ENCODE peak calls at places on chromosomes 4 and X, in seven cellular contexts. J, A, M, W, F, S and U are unnamed samples.
A peak's percentile ranks its signal among the peaks of the same experiment; 100 is the strongest.

GRCh38 chr4:143270266-143270838 is 66.3 kb upstream of the GAB1 start:
- DNase-seq in F (no peak), W (no peak), M (no peak), J (no peak), S (no peak), A (no peak), U (no peak)

GRCh38 chrX:123648028-123648810 is 84.6 kb downstream of the THOC2 start:
- DNase-seq in J (no peak), F (no peak), S (no peak), M (peak; percentile 74), W (no peak), A (peak; percentile 37), U (peak; percentile 42)

GRCh38 chr4:158535130-158535614 is 13.5 kb downstream of the RXFP1 start:
- DNase-seq in M (peak; percentile 84), J (no peak), S (no peak), A (peak; percentile 57), W (peak; percentile 70), F (no peak), U (peak; percentile 4)

GRCh38 chrX:132837971-132838370 is 120.5 kb downstream of the HS6ST2 start:
- DNase-seq in A (no peak), S (no peak), F (no peak), M (peak; percentile 12), W (no peak), J (no peak), U (no peak)

GRCh38 chr4:108861339-108861738 is 98.5 kb upstream of the ETNPPL start:
- DNase-seq in J (no peak), F (peak; percentile 44), A (peak; percentile 7), S (no peak), W (peak; percentile 8), M (no peak), U (no peak)

GRCh38 chr4:26412381-26413372 is 77.6 kb downstream of the CCKAR start:
- DNase-seq in S (peak; percentile 81), J (no peak), W (no peak), A (no peak), M (no peak), F (no peak), U (no peak)

GRCh38 chr4:117626664-117627063 is 407.6 kb upstream of the NDST3 start:
- DNase-seq in S (no peak), A (no peak), W (peak; percentile 3), M (no peak), J (no peak), F (no peak), U (no peak)

GRCh38 chr4:187578103-187578502 is 417.5 kb upstream of the ZFP42 start:
- DNase-seq in A (no peak), W (no peak), J (no peak), M (no peak), S (no peak), F (no peak), U (no peak)

GRCh38 chr4:23455482-23455881 is 434.4 kb downstream of the PPARGC1A start:
- DNase-seq in W (no peak), M (no peak), F (no peak), A (peak; percentile 15), J (no peak), S (no peak), U (no peak)

GRCh38 chr4:52604215-52604614 is 54.9 kb downstream of the USP46 start:
- DNase-seq in A (peak; percentile 14), M (no peak), J (no peak), W (no peak), S (no peak), F (no peak), U (no peak)

GRCh38 chr4:85644061-85644460 is 169.1 kb downstream of the ARHGAP24 start:
- DNase-seq in F (no peak), W (no peak), S (no peak), J (no peak), M (no peak), A (no peak), U (no peak)

GRCh38 chr4:84778041-84778440 is 188.4 kb downstream of the WDFY3 start:
- DNase-seq in A (no peak), M (no peak), S (no peak), W (no peak), F (no peak), J (no peak), U (no peak)

GRCh38 chrX:82230013-82230412 is 1028.1 kb downstream of the SH3BGRL start:
- DNase-seq in S (no peak), A (no peak), M (no peak), W (no peak), F (no peak), J (no peak), U (no peak)

GRCh38 chrX:82237328-82237727 is 1035.4 kb downstream of the SH3BGRL start:
- DNase-seq in S (no peak), A (no peak), W (no peak), M (no peak), F (no peak), J (no peak), U (no peak)

GRCh38 chrX:82232679-82233078 is 1030.8 kb downstream of the SH3BGRL start:
- DNase-seq in M (no peak), F (no peak), J (no peak), W (no peak), A (no peak), S (no peak), U (no peak)
- H3K9me3 ChIP-seq in M (no peaks in the 10 kb centered on the region), F (peaks cover 40% of the 10 kb centered on the region), J (no peaks in the 10 kb centered on the region), W (peaks cover 7% of the 10 kb centered on the region), A (no peaks in the 10 kb centered on the region), S (no peaks in the 10 kb centered on the region), U (no peaks in the 10 kb centered on the region)

DNA sequence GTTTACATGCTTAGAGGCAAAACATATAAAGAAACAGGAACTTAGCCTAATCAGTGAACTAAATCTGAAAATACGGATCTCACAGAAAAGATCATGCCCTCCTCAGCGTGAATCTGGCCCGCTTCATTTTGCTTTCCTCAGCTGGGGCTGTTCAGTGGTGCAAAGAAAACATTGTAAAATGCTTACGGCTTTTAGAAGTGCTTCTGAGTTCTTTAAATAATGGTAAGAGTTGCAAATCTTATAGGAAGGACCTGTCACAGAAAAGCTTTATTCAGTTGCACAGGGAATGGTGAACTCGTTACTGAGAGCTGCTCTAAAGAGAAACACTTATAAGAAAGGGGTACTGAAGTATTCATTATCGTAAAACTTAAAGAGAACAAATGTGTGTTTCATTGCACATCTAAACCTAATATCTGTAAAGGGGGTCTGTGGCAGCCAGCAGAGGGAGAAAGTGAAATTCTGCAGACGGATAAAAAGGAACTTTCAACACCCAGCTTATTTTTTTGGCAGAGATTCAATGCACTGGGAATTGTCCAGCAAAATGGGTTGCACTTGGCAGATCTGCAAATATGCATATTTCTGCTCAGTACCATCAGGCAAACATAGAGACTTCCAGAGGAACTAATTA is 139.2 kb upstream of the ANK2 start:
- DNase-seq in M (peak; percentile 60), W (no peak), S (no peak), F (no peak), A (peak; percentile 9), J (no peak), U (no peak)
- H3K27ac ChIP-seq in M (no peak overlapping the region), W (no peak overlapping the region), S (no peak overlapping the region), F (no peak overlapping the region), A (no peak overlapping the region), J (no peak overlapping the region), U (no peak overlapping the region)

GRCh38 chr4:41887322-41887721 is 47.9 kb upstream of the TMEM33 start:
- DNase-seq in J (no peak), F (no peak), W (no peak), M (no peak), A (no peak), S (no peak), U (no peak)
- H3K9me3 ChIP-seq in J (no peaks in the 10 kb centered on the region), F (no peaks in the 10 kb centered on the region), W (no peaks in the 10 kb centered on the region), M (no peaks in the 10 kb centered on the region), A (no peaks in the 10 kb centered on the region), S (no peaks in the 10 kb centered on the region), U (peaks cover under 1% of the 10 kb centered on the region)

DNA sequence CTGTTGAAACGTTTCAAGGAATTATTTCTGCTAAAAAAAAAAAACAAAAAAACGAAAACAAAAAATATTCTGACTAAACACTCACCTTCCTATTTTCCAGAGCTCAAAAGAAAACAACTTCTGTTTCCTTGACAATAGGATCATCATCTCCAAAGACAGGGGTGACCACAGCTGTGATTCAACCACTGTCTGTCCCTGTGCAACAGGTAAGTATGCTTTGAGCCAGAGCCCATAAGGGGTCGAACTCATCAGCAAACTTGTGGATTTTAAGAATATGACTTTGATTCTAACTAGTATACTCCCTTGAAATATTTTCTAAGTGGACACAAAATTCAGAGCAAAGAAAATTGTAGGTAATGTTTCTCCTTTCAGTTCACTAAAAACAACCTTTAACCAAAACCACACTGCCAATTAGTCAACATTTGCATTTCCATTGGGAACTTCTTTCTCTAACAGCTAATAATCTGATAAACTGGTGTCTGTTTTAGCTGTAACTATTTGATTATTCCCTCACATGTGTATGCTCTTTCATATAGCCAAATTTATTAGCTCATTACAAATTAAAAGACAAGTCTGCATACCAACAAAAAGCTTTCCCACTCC is 186.1 kb downstream of the PALLD start:
- DNase-seq in J (no peak), S (no peak), W (peak; percentile 49), A (peak; percentile 11), M (no peak), F (no peak), U (no peak)
- H3K27ac ChIP-seq in J (no peak overlapping the region), S (no peak overlapping the region), W (no peak overlapping the region), A (peak overlapping the region; percentile 0), M (no peak overlapping the region), F (no peak overlapping the region), U (no peak overlapping the region)

DNA sequence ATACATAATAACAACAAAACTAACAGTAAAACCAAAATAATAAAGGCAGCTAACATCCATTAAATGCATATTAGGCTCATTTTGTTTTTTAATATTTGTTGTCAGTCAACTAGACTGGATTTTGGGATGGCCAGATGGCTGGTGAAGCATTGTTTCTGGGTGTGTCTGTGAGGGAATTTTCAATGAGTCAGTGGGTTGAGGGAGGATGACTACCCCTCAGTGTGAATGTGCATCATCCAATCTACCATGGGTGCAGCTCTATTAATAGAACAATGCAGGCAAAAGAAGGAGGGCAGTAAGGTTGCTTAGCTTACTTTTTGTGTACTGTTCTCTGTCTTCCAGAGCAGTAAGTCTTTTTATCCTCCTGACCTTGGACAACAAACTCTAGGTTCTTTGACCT is 484.2 kb upstream of the HS3ST1 start:
- DNase-seq in A (peak; percentile 67), F (no peak), M (peak; percentile 43), W (peak; percentile 89), S (no peak), J (no peak), U (no peak)
- H3K9me3 ChIP-seq in A (no peaks in the 10 kb centered on the region), F (peaks cover 27% of the 10 kb centered on the region), M (no peaks in the 10 kb centered on the region), W (no peaks in the 10 kb centered on the region), S (no peaks in the 10 kb centered on the region), J (no peaks in the 10 kb centered on the region), U (peaks cover 5% of the 10 kb centered on the region)

GRCh38 chrX:48532201-48532600 is 7.3 kb upstream of the TBC1D25 start:
- DNase-seq in M (no peak), W (no peak), S (no peak), J (no peak), F (no peak), A (no peak), U (no peak)
- H3K27ac ChIP-seq in M (peak overlapping the region; percentile 62), W (peak overlapping the region; percentile 86), S (no peak overlapping the region), J (peak overlapping the region; percentile 25), F (no peak overlapping the region), A (peak overlapping the region; percentile 86), U (no peak overlapping the region)